ENCODE peak calls at places on chromosomes 2 and 18, in four cellular contexts. One of them, this sample, is unnamed.

GRCh38 chr2:215410932-215411285 is 25.0 kb downstream of the FN1 start:
- DNase-seq in tibial artery: no peak
- DNase-seq in keratinocyte: peak
- DNase-seq in heart left ventricle: no peak
- DNase-seq in this sample: no peak

GRCh38 chr2:168700615-168701245 is 101.7 kb upstream of the NOSTRIN start:
- DNase-seq in tibial artery: no peak
- DNase-seq in keratinocyte: no peak
- DNase-seq in heart left ventricle: no peak
- DNase-seq in this sample: no peak

GRCh38 chr2:3288455-3289163 is 89.0 kb downstream of the EIPR1 start:
- DNase-seq in tibial artery: no peak
- DNase-seq in keratinocyte: no peak
- DNase-seq in heart left ventricle: no peak
- DNase-seq in this sample: no peak

GRCh38 chr2:85697096-85697495 is 2.9 kb downstream of the GNLY start:
- DNase-seq in tibial artery: peak
- DNase-seq in keratinocyte: no peak
- DNase-seq in heart left ventricle: no peak
- DNase-seq in this sample: peak

GRCh38 chr2:16487686-16488085 is 177.9 kb downstream of the CYRIA start:
- DNase-seq in tibial artery: no peak
- DNase-seq in keratinocyte: no peak
- DNase-seq in heart left ventricle: no peak
- DNase-seq in this sample: no peak

GRCh38 chr2:235946590-235946989 is 221.6 kb downstream of the GBX2 start:
- DNase-seq in tibial artery: no peak
- DNase-seq in keratinocyte: no peak
- DNase-seq in heart left ventricle: no peak
- DNase-seq in this sample: no peak

GRCh38 chr2:8089596-8089995 is 592.3 kb upstream of the ID2 start:
- DNase-seq in tibial artery: no peak
- DNase-seq in keratinocyte: no peak
- DNase-seq in heart left ventricle: no peak
- DNase-seq in this sample: no peak

GRCh38 chr2:201949036-201950012 is 84.3 kb upstream of the FZD7 start:
- DNase-seq in tibial artery: no peak
- DNase-seq in keratinocyte: no peak
- DNase-seq in heart left ventricle: no peak
- DNase-seq in this sample: no peak

GRCh38 chr2:45072862-45073237 is 63.6 kb upstream of the SIX2 start:
- DNase-seq in tibial artery: no peak
- DNase-seq in keratinocyte: no peak
- DNase-seq in heart left ventricle: no peak
- DNase-seq in this sample: peak

GRCh38 chr2:183224933-183225332 is 100.7 kb downstream of the NUP35 start:
- DNase-seq in tibial artery: no peak
- DNase-seq in keratinocyte: no peak
- DNase-seq in heart left ventricle: no peak
- DNase-seq in this sample: no peak

GRCh38 chr18:13284330-13285027 is 65.9 kb downstream of the LDLRAD4 start:
- DNase-seq in tibial artery: peak
- DNase-seq in keratinocyte: no peak
- DNase-seq in heart left ventricle: peak
- DNase-seq in this sample: no peak

GRCh38 chr2:234770081-234770506 is 181.7 kb upstream of the SH3BP4 start:
- DNase-seq in tibial artery: no peak
- DNase-seq in keratinocyte: no peak
- DNase-seq in heart left ventricle: peak
- DNase-seq in this sample: no peak

GRCh38 chr2:121071058-121071504 is 213.9 kb downstream of the TFCP2L1 start:
- DNase-seq in tibial artery: peak
- DNase-seq in keratinocyte: no peak
- DNase-seq in heart left ventricle: peak
- DNase-seq in this sample: peak

GRCh38 chr18:57807336-57808117 is 4.4 kb upstream of the ATP8B1 start:
- DNase-seq in tibial artery: no peak
- DNase-seq in keratinocyte: no peak
- DNase-seq in heart left ventricle: no peak
- DNase-seq in this sample: no peak

GRCh38 chr18:9852266-9853081 is 33.3 kb upstream of the TXNDC2 start:
- DNase-seq in tibial artery: no peak
- DNase-seq in keratinocyte: no peak
- DNase-seq in heart left ventricle: no peak
- DNase-seq in this sample: no peak

GRCh38 chr2:134327367-134327766 is 73.5 kb downstream of the MGAT5 start:
- DNase-seq in tibial artery: no peak
- DNase-seq in keratinocyte: peak
- DNase-seq in heart left ventricle: no peak
- DNase-seq in this sample: no peak

GRCh38 chr2:98412751-98413445 is 31.8 kb upstream of the INPP4A start:
- DNase-seq in tibial artery: no peak
- DNase-seq in keratinocyte: no peak
- DNase-seq in heart left ventricle: no peak
- DNase-seq in this sample: no peak

GRCh38 chr2:2771721-2772411 is 440.8 kb upstream of the MYT1L start:
- DNase-seq in tibial artery: no peak
- DNase-seq in keratinocyte: no peak
- DNase-seq in heart left ventricle: no peak
- DNase-seq in this sample: no peak

GRCh38 chr2:225177098-225177497 is 134.8 kb upstream of the DOCK10 start:
- DNase-seq in tibial artery: no peak
- DNase-seq in keratinocyte: peak
- DNase-seq in heart left ventricle: no peak
- DNase-seq in this sample: no peak

GRCh38 chr2:88187927-88188326 is 17.8 kb downstream of the THNSL2 start:
- DNase-seq in tibial artery: no peak
- DNase-seq in keratinocyte: no peak
- DNase-seq in heart left ventricle: no peak
- DNase-seq in this sample: no peak

GRCh38 chr2:185583058-185583816 is 155.4 kb upstream of the FSIP2 start:
- DNase-seq in tibial artery: no peak
- DNase-seq in keratinocyte: peak
- DNase-seq in heart left ventricle: no peak
- DNase-seq in this sample: no peak

GRCh38 chr2:121303531-121304263 is 18.7 kb upstream of the TFCP2L1 start:
- DNase-seq in tibial artery: no peak
- DNase-seq in keratinocyte: no peak
- DNase-seq in heart left ventricle: no peak
- DNase-seq in this sample: no peak

GRCh38 chr2:118738524-118739308 is 108.7 kb downstream of the EN1 start:
- DNase-seq in tibial artery: peak
- DNase-seq in keratinocyte: peak
- DNase-seq in heart left ventricle: no peak
- DNase-seq in this sample: no peak

GRCh38 chr2:6915399-6915798 is 1.8 kb upstream of the RNF144A start:
- DNase-seq in tibial artery: no peak
- DNase-seq in keratinocyte: no peak
- DNase-seq in heart left ventricle: no peak
- DNase-seq in this sample: no peak

GRCh38 chr18:37710731-37711130 is 145.1 kb upstream of the CELF4 start:
- DNase-seq in tibial artery: no peak
- DNase-seq in keratinocyte: peak
- DNase-seq in heart left ventricle: no peak
- DNase-seq in this sample: no peak

GRCh38 chr2:159030674-159031380 is 62.4 kb downstream of the TANC1 start:
- DNase-seq in tibial artery: peak
- DNase-seq in keratinocyte: no peak
- DNase-seq in heart left ventricle: peak
- DNase-seq in this sample: no peak

GRCh38 chr2:8277921-8278571 is 403.8 kb upstream of the ID2 start:
- DNase-seq in tibial artery: no peak
- DNase-seq in keratinocyte: no peak
- DNase-seq in heart left ventricle: no peak
- DNase-seq in this sample: no peak

GRCh38 chr2:56191617-56192016 is 7.8 kb downstream of the CCDC85A start:
- DNase-seq in tibial artery: no peak
- DNase-seq in keratinocyte: no peak
- DNase-seq in heart left ventricle: peak
- DNase-seq in this sample: no peak

GRCh38 chr2:120880381-120880780 is 144.7 kb downstream of the GLI2 start:
- DNase-seq in tibial artery: no peak
- DNase-seq in keratinocyte: no peak
- DNase-seq in heart left ventricle: no peak
- DNase-seq in this sample: no peak

GRCh38 chr2:10079192-10079930 is 850 bp downstream of the CYS1 start:
- DNase-seq in tibial artery: peak
- DNase-seq in keratinocyte: no peak
- DNase-seq in heart left ventricle: peak
- DNase-seq in this sample: no peak

GRCh38 chr2:236571161-236571560 is 1.5 kb downstream of the ACKR3 start:
- DNase-seq in tibial artery: no peak
- DNase-seq in keratinocyte: no peak
- DNase-seq in heart left ventricle: no peak
- DNase-seq in this sample: no peak

GRCh38 chr2:226180485-226180884 is 619.1 kb downstream of the IRS1 start:
- DNase-seq in tibial artery: no peak
- DNase-seq in keratinocyte: no peak
- DNase-seq in heart left ventricle: no peak
- DNase-seq in this sample: no peak

GRCh38 chr2:95284886-95285541 is 10.8 kb downstream of the PROM2 start:
- DNase-seq in tibial artery: no peak
- DNase-seq in keratinocyte: no peak
- DNase-seq in heart left ventricle: no peak
- DNase-seq in this sample: no peak
- TF ChIP-seq CTCF in tibial artery: no peak
- TF ChIP-seq CTCF in keratinocyte: no peak
- TF ChIP-seq CTCF in heart left ventricle: no peak
- TF ChIP-seq CTCF in this sample: no peak

GRCh38 chr18:30997223-30997622 is 45.3 kb downstream of the DSC3 start:
- DNase-seq in tibial artery: no peak
- DNase-seq in keratinocyte: no peak
- DNase-seq in heart left ventricle: no peak
- DNase-seq in this sample: no peak

GRCh38 chr18:30999887-31000628 is 42.5 kb downstream of the DSC3 start:
- DNase-seq in tibial artery: no peak
- DNase-seq in keratinocyte: no peak
- DNase-seq in heart left ventricle: no peak
- DNase-seq in this sample: no peak

DNA sequence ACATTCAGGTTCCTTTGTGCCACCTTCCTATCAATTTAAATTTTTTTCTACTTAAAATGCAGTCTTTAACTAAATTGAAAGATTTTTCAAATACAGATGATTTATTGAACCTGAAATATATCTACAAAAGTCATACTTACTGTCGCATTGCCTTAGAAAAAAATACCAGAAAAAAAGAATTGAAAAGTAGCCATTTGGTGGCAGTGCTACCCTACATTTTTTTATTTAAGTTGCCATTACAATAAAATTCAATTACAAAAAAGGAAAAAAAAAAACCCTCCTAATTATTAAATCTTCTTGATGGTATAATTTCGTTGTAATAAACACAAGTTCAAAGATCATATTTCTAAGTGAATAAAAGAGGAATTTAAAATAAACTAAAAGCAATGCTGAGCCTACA is 43.4 kb downstream of the DSC3 start:
- DNase-seq in tibial artery: no peak
- DNase-seq in keratinocyte: no peak
- DNase-seq in heart left ventricle: no peak
- DNase-seq in this sample: no peak
- TF ChIP-seq CTCF in tibial artery: no peak
- TF ChIP-seq CTCF in keratinocyte: no peak
- TF ChIP-seq CTCF in heart left ventricle: no peak
- TF ChIP-seq CTCF in this sample: peak

DNA sequence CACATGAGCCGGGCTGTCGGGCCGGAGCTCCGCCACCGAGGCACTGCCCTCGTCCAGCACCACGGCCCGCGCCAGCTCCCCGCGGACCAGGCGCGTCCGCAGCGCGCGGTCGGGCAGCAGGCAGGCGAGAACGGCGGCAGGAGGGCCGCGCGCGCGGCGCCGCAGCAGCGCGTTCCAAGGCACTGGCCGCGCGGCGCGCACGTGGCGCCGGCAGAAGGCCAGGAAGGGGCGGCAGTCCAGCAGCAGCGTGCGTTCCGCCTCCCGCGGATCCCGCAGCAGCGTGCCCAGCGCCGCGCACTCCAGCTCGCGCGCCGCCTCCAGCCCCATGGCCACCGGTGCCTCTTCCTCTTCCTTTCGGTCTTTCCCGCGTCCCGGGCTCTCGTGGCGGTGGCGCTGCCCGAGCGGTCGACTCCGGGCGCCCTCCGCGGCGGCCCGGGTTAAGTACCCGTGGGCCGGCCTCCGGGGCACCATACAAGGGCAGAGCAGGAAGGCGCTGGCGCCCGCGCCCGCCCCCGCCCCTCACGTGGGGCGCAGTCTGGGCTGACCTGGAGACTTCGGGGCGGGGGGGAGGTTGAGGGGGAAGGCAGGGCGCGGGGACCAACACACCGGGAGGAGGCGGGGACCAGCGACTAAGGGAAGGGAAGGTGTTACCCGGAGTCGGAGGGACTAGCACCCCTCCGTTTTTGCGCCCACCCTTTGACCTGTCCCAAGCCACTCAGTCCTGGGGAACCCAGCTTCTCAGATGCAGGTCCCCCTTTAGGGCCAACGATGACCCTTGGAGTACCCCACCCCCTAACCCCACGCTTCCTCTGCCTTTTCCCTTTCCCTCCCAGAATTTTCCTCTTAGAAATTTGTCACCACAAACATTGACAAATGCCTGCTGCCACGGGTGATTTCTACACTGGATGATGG is at the start of gene DUSP2:
- DNase-seq in tibial artery: peak
- DNase-seq in keratinocyte: no peak
- DNase-seq in heart left ventricle: peak
- DNase-seq in this sample: no peak
- TF ChIP-seq CTCF in tibial artery: no peak
- TF ChIP-seq CTCF in keratinocyte: no peak
- TF ChIP-seq CTCF in heart left ventricle: no peak
- TF ChIP-seq CTCF in this sample: no peak

GRCh38 chr2:187577310-187577709 is 23.1 kb upstream of the TFPI start:
- DNase-seq in tibial artery: no peak
- DNase-seq in keratinocyte: no peak
- DNase-seq in heart left ventricle: no peak
- DNase-seq in this sample: no peak
- TF ChIP-seq CTCF in tibial artery: no peak
- TF ChIP-seq CTCF in keratinocyte: no peak
- TF ChIP-seq CTCF in heart left ventricle: no peak
- TF ChIP-seq CTCF in this sample: no peak

This sample was measured in type B pancreatic cell.